ENCODE peak calls at places on chromosomes 1 and 21, in five cellular contexts. One of them, this sample, is unnamed.

GRCh38 chr1:225460021-225460736 is 32.3 kb upstream of the LBR start:
- DNase-seq in GM12878: no peak
- DNase-seq in SK-N-SH: no peak
- DNase-seq in HepG2: no peak
- DNase-seq in HCT116: no peak
- DNase-seq in this sample: no peak

GRCh38 chr21:34227386-34227852 is 136.4 kb upstream of the KCNE2 start:
- DNase-seq in SK-N-SH: no peak
- DNase-seq in HepG2: no peak
- DNase-seq in GM12878: no peak
- DNase-seq in HCT116: no peak
- DNase-seq in this sample: no peak

GRCh38 chr21:42238185-42238934 is 19.4 kb downstream of the ABCG1 start:
- DNase-seq in HepG2: no peak
- DNase-seq in SK-N-SH: no peak
- DNase-seq in GM12878: peak
- DNase-seq in HCT116: no peak
- DNase-seq in this sample: no peak

GRCh38 chr1:163147019-163147418 is 55.7 kb downstream of the RGS5 start:
- DNase-seq in HepG2: no peak
- DNase-seq in SK-N-SH: peak
- DNase-seq in HCT116: no peak
- DNase-seq in GM12878: no peak
- DNase-seq in this sample: no peak

GRCh38 chr1:100921110-100921706 is 25.3 kb downstream of the SLC30A7 start:
- DNase-seq in SK-N-SH: peak
- DNase-seq in GM12878: no peak
- DNase-seq in HCT116: peak
- DNase-seq in HepG2: peak
- DNase-seq in this sample: peak

GRCh38 chr1:230823421-230823820 is 44.9 kb downstream of the C1orf198 start:
- DNase-seq in HCT116: no peak
- DNase-seq in HepG2: no peak
- DNase-seq in SK-N-SH: peak
- DNase-seq in GM12878: no peak
- DNase-seq in this sample: no peak

GRCh38 chr1:181506563-181507353 is 23.4 kb downstream of the CACNA1E start:
- DNase-seq in SK-N-SH: no peak
- DNase-seq in HepG2: no peak
- DNase-seq in GM12878: no peak
- DNase-seq in HCT116: no peak
- DNase-seq in this sample: no peak

GRCh38 chr1:27147842-27148518 is 6.9 kb downstream of the SLC9A1 start:
- DNase-seq in GM12878: no peak
- DNase-seq in HepG2: no peak
- DNase-seq in SK-N-SH: no peak
- DNase-seq in HCT116: no peak
- DNase-seq in this sample: no peak

GRCh38 chr1:54564312-54565112 is 16.5 kb downstream of the ACOT11 start:
- DNase-seq in HCT116: peak
- DNase-seq in GM12878: no peak
- DNase-seq in SK-N-SH: no peak
- DNase-seq in HepG2: no peak
- DNase-seq in this sample: peak

GRCh38 chr21:41494242-41494641 is 13.7 kb downstream of the TMPRSS2 start:
- DNase-seq in GM12878: no peak
- DNase-seq in HepG2: no peak
- DNase-seq in HCT116: no peak
- DNase-seq in SK-N-SH: no peak
- DNase-seq in this sample: no peak

GRCh38 chr1:9294440-9294773 is 1.7 kb downstream of the SPSB1 start:
- DNase-seq in SK-N-SH: no peak
- DNase-seq in HCT116: no peak
- DNase-seq in GM12878: no peak
- DNase-seq in HepG2: peak
- DNase-seq in this sample: no peak

GRCh38 chr1:47508900-47509488 is 71.2 kb downstream of the FOXD2 start:
- DNase-seq in GM12878: no peak
- DNase-seq in HCT116: no peak
- DNase-seq in SK-N-SH: peak
- DNase-seq in HepG2: no peak
- DNase-seq in this sample: no peak

GRCh38 chr1:54950361-54951163 is 29.9 kb upstream of the TMEM61 start:
- DNase-seq in HepG2: peak
- DNase-seq in SK-N-SH: peak
- DNase-seq in HCT116: peak
- DNase-seq in GM12878: peak
- DNase-seq in this sample: peak

GRCh38 chr1:225691377-225691776 is 38.5 kb upstream of the ENAH start:
- DNase-seq in HCT116: no peak
- DNase-seq in HepG2: peak
- DNase-seq in SK-N-SH: no peak
- DNase-seq in GM12878: no peak
- DNase-seq in this sample: peak

GRCh38 chr1:156119503-156120209 is 5.1 kb downstream of the LMNA start:
- DNase-seq in HCT116: no peak
- DNase-seq in GM12878: no peak
- DNase-seq in HepG2: no peak
- DNase-seq in SK-N-SH: no peak
- DNase-seq in this sample: no peak

GRCh38 chr21:26366781-26367180 is 196.2 kb upstream of the APP start:
- DNase-seq in GM12878: no peak
- DNase-seq in HCT116: no peak
- DNase-seq in HepG2: no peak
- DNase-seq in SK-N-SH: no peak
- DNase-seq in this sample: no peak

GRCh38 chr1:70150444-70150843 is 54.9 kb downstream of the LRRC40 start:
- DNase-seq in HCT116: no peak
- DNase-seq in HepG2: no peak
- DNase-seq in GM12878: no peak
- DNase-seq in SK-N-SH: no peak
- DNase-seq in this sample: no peak

GRCh38 chr1:162541619-162542141 is 19.8 kb upstream of the UAP1 start:
- DNase-seq in SK-N-SH: no peak
- DNase-seq in GM12878: no peak
- DNase-seq in HepG2: no peak
- DNase-seq in HCT116: peak
- DNase-seq in this sample: no peak

GRCh38 chr1:25109527-25109926 is 122.8 kb downstream of the SYF2 start:
- DNase-seq in GM12878: no peak
- DNase-seq in HepG2: no peak
- DNase-seq in HCT116: no peak
- DNase-seq in SK-N-SH: no peak
- DNase-seq in this sample: no peak

GRCh38 chr1:119885903-119886783 is 10.2 kb downstream of the ADAM30 start:
- DNase-seq in HepG2: peak
- DNase-seq in SK-N-SH: peak
- DNase-seq in GM12878: no peak
- DNase-seq in HCT116: peak
- DNase-seq in this sample: peak

GRCh38 chr1:70459502-70460225 is 48.6 kb downstream of the CTH start:
- DNase-seq in GM12878: no peak
- DNase-seq in HepG2: no peak
- DNase-seq in HCT116: peak
- DNase-seq in SK-N-SH: no peak
- DNase-seq in this sample: no peak

GRCh38 chr1:229028987-229029550 is 241.8 kb upstream of the RAB4A start:
- DNase-seq in SK-N-SH: no peak
- DNase-seq in HCT116: no peak
- DNase-seq in HepG2: no peak
- DNase-seq in GM12878: no peak
- DNase-seq in this sample: no peak

GRCh38 chr1:93704063-93704462 is 22.4 kb upstream of the BCAR3 start:
- DNase-seq in HepG2: no peak
- DNase-seq in GM12878: peak
- DNase-seq in SK-N-SH: no peak
- DNase-seq in HCT116: no peak
- DNase-seq in this sample: no peak

GRCh38 chr1:204885288-204885711 is 14.6 kb downstream of the NFASC start:
- DNase-seq in SK-N-SH: no peak
- DNase-seq in GM12878: no peak
- DNase-seq in HepG2: peak
- DNase-seq in HCT116: no peak
- DNase-seq in this sample: no peak

GRCh38 chr1:177585492-177586220 is 384.2 kb downstream of the SEC16B start:
- DNase-seq in GM12878: peak
- DNase-seq in SK-N-SH: no peak
- DNase-seq in HCT116: no peak
- DNase-seq in HepG2: no peak
- DNase-seq in this sample: no peak

GRCh38 chr1:158830904-158831507 is at the start of gene MNDA:
- DNase-seq in SK-N-SH: no peak
- DNase-seq in HCT116: no peak
- DNase-seq in GM12878: peak
- DNase-seq in HepG2: no peak
- DNase-seq in this sample: no peak

GRCh38 chr1:201539561-201540404 is 856 bp downstream of the NAV1 start:
- DNase-seq in HCT116: no peak
- DNase-seq in SK-N-SH: peak
- DNase-seq in HepG2: no peak
- DNase-seq in GM12878: no peak
- DNase-seq in this sample: no peak

GRCh38 chr1:182143154-182143657 is 81.7 kb upstream of the ZNF648 start:
- DNase-seq in GM12878: peak
- DNase-seq in SK-N-SH: peak
- DNase-seq in HepG2: peak
- DNase-seq in HCT116: peak
- DNase-seq in this sample: peak

GRCh38 chr1:32816676-32817158 is 441 bp downstream of the YARS1 start:
- DNase-seq in HepG2: peak
- DNase-seq in SK-N-SH: peak
- DNase-seq in GM12878: no peak
- DNase-seq in HCT116: no peak
- DNase-seq in this sample: peak

GRCh38 chr21:35911412-35912191 is 148.7 kb downstream of the SETD4 start:
- DNase-seq in HepG2: no peak
- DNase-seq in SK-N-SH: no peak
- DNase-seq in GM12878: no peak
- DNase-seq in HCT116: no peak
- DNase-seq in this sample: peak

GRCh38 chr1:68570859-68571258 is 74.0 kb upstream of the DEPDC1 start:
- DNase-seq in HepG2: no peak
- DNase-seq in SK-N-SH: no peak
- DNase-seq in GM12878: no peak
- DNase-seq in HCT116: no peak
- DNase-seq in this sample: no peak

GRCh38 chr1:12488666-12489354 is 129.2 kb downstream of the DHRS3 start:
- DNase-seq in HepG2: no peak
- DNase-seq in SK-N-SH: no peak
- DNase-seq in GM12878: no peak
- DNase-seq in HCT116: peak
- DNase-seq in this sample: no peak

GRCh38 chr1:1203561-1204424 is 2.6 kb downstream of the TNFRSF18 start:
- DNase-seq in HepG2: no peak
- DNase-seq in GM12878: no peak
- DNase-seq in SK-N-SH: peak
- DNase-seq in HCT116: no peak
- DNase-seq in this sample: no peak

GRCh38 chr1:222042120-222042519 is 300.2 kb upstream of the DUSP10 start:
- DNase-seq in HCT116: no peak
- DNase-seq in HepG2: no peak
- DNase-seq in GM12878: no peak
- DNase-seq in SK-N-SH: no peak
- DNase-seq in this sample: no peak

GRCh38 chr1:160999376-160999775 is 21.6 kb downstream of the F11R start:
- DNase-seq in GM12878: no peak
- DNase-seq in HepG2: no peak
- DNase-seq in HCT116: no peak
- DNase-seq in SK-N-SH: no peak
- DNase-seq in this sample: no peak

DNA sequence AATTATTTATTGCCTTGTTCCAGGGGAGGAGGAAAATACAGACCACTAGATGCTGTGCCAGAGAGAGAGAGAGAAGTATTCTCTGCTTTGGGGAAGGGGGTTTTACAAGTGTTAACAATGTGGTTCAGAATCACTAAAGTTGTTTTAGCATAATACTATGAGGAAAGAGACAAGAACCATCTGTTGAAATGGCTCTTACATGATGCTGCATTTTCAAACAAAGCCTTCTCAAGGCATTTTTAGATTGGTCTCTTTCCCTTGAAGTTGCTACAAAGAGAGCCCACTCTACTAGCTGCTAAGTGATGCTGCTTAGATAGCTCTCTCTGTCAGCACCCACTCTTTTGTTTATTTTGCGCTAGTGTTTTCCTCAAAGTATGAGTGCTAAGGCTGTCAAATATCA is 255.1 kb downstream of the NFIA start:
- DNase-seq in SK-N-SH: no peak
- DNase-seq in HepG2: no peak
- DNase-seq in GM12878: no peak
- DNase-seq in HCT116: no peak
- DNase-seq in this sample: no peak
- TF ChIP-seq JUND in SK-N-SH: no peak
- TF ChIP-seq JUND in HepG2: no peak
- TF ChIP-seq JUND in GM12878: no peak
- TF ChIP-seq JUND in HCT116: no peak
- TF ChIP-seq JUND in this sample: no peak

GRCh38 chr1:169383449-169383848 is 15.5 kb downstream of the BLZF1 start:
- DNase-seq in SK-N-SH: no peak
- DNase-seq in GM12878: no peak
- DNase-seq in HCT116: no peak
- DNase-seq in HepG2: no peak
- DNase-seq in this sample: no peak
- TF ChIP-seq JUND in SK-N-SH: no peak
- TF ChIP-seq JUND in GM12878: no peak
- TF ChIP-seq JUND in HCT116: no peak
- TF ChIP-seq JUND in HepG2: no peak
- TF ChIP-seq JUND in this sample: no peak

GRCh38 chr1:214146523-214146922 is 134.4 kb upstream of the SMYD2 start:
- DNase-seq in SK-N-SH: no peak
- DNase-seq in HCT116: no peak
- DNase-seq in GM12878: no peak
- DNase-seq in HepG2: peak
- DNase-seq in this sample: no peak
- TF ChIP-seq JUND in SK-N-SH: no peak
- TF ChIP-seq JUND in HCT116: no peak
- TF ChIP-seq JUND in GM12878: no peak
- TF ChIP-seq JUND in HepG2: no peak
- TF ChIP-seq JUND in this sample: no peak

DNA sequence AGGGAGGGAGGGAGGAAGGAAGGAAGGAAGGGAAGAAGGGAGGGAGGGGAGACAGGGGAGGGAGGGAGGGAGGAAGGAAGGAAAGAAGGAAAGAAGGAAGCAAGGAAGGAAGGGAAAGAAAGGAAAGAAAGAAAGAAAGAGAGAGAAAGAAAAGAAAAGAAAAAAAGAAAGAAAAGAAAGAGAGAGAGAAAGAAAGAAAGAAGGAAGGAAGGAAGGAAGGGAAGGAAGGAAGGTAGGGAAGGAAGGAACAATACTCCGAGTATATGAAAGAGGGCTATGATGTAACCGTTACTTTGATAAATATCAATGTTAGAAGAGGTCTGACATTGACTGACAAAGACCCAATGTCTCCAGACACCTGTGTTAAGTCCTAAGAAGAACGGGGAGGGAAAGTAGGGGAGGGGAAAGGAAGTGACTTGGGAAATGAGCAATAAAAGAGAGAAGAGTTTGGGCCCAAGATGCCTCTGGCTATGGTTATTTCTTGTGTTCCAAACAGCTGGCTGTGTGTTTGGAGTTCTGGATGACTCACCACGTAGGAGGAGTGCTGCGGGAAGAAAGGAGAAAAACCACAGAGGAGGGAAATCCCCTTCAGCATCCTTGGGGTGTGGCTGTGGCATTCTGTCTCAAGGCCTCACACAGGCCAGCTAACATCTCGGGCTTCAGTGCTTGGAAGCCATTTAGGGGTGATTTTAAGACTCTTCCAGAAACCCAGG is 37.0 kb upstream of the RXRG start:
- DNase-seq in HepG2: no peak
- DNase-seq in HCT116: peak
- DNase-seq in GM12878: no peak
- DNase-seq in SK-N-SH: no peak
- DNase-seq in this sample: peak
- TF ChIP-seq JUND in HepG2: no peak
- TF ChIP-seq JUND in HCT116: peak
- TF ChIP-seq JUND in GM12878: no peak
- TF ChIP-seq JUND in SK-N-SH: no peak
- TF ChIP-seq JUND in this sample: no peak